ENCODE peak calls at places on chromosomes 7 and 10, in eight cellular contexts. U is GM23338, N is GM12892, K is suprapubic skin, Y is breast epithelium, I is spleen, H is prostate gland, L is stomach. R is an unnamed sample.

GRCh38 chr10:80517416-80518142 is 20.1 kb upstream of the SH2D4B start:
- DNase-seq in U (no peak), N (no peak), K (no peak), Y (no peak), I (peak), H (no peak), L (no peak), R (no peak)

GRCh38 chr7:107725138-107725740 is 18.7 kb upstream of the CBLL1 start:
- DNase-seq in U (peak), N (peak), K (no peak), Y (no peak), I (no peak), H (peak), L (peak), R (peak)

GRCh38 chr7:40916811-40917210 is 782.0 kb downstream of the SUGCT start:
- DNase-seq in U (no peak), N (no peak), K (no peak), Y (no peak), I (no peak), H (no peak), L (no peak), R (no peak)

GRCh38 chr7:104946338-104946737 is 67.7 kb upstream of the KMT2E start:
- DNase-seq in U (no peak), N (no peak), K (no peak), Y (no peak), I (no peak), H (peak), L (no peak), R (no peak)

GRCh38 chr10:78934994-78935602 is 133.7 kb upstream of the ZMIZ1 start:
- DNase-seq in U (no peak), N (no peak), K (no peak), Y (no peak), I (peak), H (no peak), L (no peak), R (no peak)

GRCh38 chr10:60044221-60044620 is 137.9 kb upstream of the CCDC6 start:
- DNase-seq in U (no peak), N (no peak), K (no peak), Y (no peak), I (no peak), H (no peak), L (no peak), R (no peak)

GRCh38 chr10:98055875-98056516 is 25.6 kb upstream of the CRTAC1 start:
- DNase-seq in U (peak), N (no peak), K (no peak), Y (no peak), I (no peak), H (no peak), L (no peak), R (no peak)

GRCh38 chr7:128735433-128735832 is 3.7 kb upstream of the CALU start:
- DNase-seq in U (no peak), N (no peak), K (no peak), Y (no peak), I (peak), H (no peak), L (no peak), R (no peak)

GRCh38 chr10:32246685-32247084 is 100.3 kb downstream of the EPC1 start:
- DNase-seq in U (no peak), N (no peak), K (no peak), Y (no peak), I (no peak), H (no peak), L (no peak), R (no peak)

GRCh38 chr7:2560175-2560695 is 1.5 kb downstream of the IQCE start:
- DNase-seq in U (no peak), N (no peak), K (no peak), Y (no peak), I (peak), H (no peak), L (no peak), R (no peak)

GRCh38 chr7:143284591-143285453 is at the start of gene TMEM139:
- DNase-seq in U (peak), N (no peak), K (no peak), Y (peak), I (no peak), H (no peak), L (peak), R (peak)

GRCh38 chr7:100539436-100540006 is 518 bp downstream of the AGFG2 start:
- DNase-seq in U (peak), N (no peak), K (no peak), Y (peak), I (no peak), H (no peak), L (no peak), R (no peak)

GRCh38 chr7:66258409-66258808 is 53.3 kb downstream of the TPST1 start:
- DNase-seq in U (peak), N (no peak), K (no peak), Y (no peak), I (no peak), H (no peak), L (no peak), R (no peak)

GRCh38 chr10:17801507-17801906 is 7.6 kb upstream of the MRC1 start:
- DNase-seq in U (peak), N (no peak), K (no peak), Y (no peak), I (no peak), H (no peak), L (no peak), R (no peak)

GRCh38 chr7:116271980-116272886 is 61.9 kb downstream of the TES start:
- DNase-seq in U (no peak), N (no peak), K (no peak), Y (no peak), I (no peak), H (peak), L (no peak), R (peak)
- TF ChIP-seq POLR2AphosphoS5 in U (no peak), N (no peak), K (no peak), Y (peak), I (no peak), H (peak), L (peak), R (peak)

DNA sequence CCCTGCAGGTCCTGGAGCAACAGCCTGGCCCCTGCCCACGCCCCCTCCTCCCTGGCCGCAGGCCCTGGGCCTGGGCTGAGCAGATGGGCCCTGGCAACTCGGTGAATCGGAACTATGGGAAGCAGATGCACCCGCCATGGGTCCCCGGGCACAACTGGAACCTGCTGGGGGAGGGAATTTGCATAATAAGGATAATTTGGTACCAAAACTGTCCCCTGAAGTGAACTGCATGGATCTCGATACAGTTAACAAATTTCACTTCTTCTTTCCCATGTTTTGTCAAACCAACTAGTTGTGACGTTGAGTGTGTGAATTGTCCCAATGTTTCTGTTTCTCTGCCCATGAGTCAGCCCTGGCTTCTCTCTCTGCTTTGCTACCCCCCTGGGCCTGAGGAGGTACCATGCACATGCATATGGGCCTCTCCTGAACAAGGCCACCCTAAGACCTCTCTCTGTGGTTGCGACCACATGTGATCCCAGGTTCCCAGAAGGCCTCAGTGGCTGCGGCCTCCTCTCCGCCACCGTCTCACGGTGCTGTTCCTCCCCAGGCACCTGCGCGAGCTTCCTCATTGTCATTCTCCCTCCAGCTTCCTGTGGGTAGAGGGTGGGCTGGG is 40.2 kb downstream of the FIGNL1 start:
- DNase-seq in U (no peak), N (peak), K (no peak), Y (no peak), I (peak), H (no peak), L (no peak), R (peak)
- TF ChIP-seq POLR2AphosphoS5 in U (no peak), N (no peak), K (no peak), Y (no peak), I (peak), H (no peak), L (no peak), R (no peak)

GRCh38 chr10:3268025-3268424 is 95.4 kb upstream of the PITRM1 start:
- DNase-seq in U (no peak), N (no peak), K (no peak), Y (no peak), I (no peak), H (no peak), L (no peak), R (no peak)

GRCh38 chr10:3272300-3272699 is 99.7 kb upstream of the PITRM1 start:
- DNase-seq in U (peak), N (no peak), K (no peak), Y (no peak), I (no peak), H (no peak), L (no peak), R (no peak)

GRCh38 chr10:3273966-3274365 is 101.4 kb upstream of the PITRM1 start:
- DNase-seq in U (no peak), N (no peak), K (no peak), Y (no peak), I (no peak), H (no peak), L (peak), R (no peak)

GRCh38 chr10:3271385-3272115 is 99.0 kb upstream of the PITRM1 start:
- DNase-seq in U (no peak), N (no peak), K (no peak), Y (no peak), I (no peak), H (no peak), L (no peak), R (no peak)

GRCh38 chr10:3270597-3270996 is 98.0 kb upstream of the PITRM1 start:
- DNase-seq in U (no peak), N (no peak), K (no peak), Y (no peak), I (no peak), H (no peak), L (no peak), R (no peak)
- TF ChIP-seq POLR2AphosphoS5 in U (no peak), N (no peak), K (no peak), Y (no peak), I (no peak), H (no peak), L (no peak), R (no peak)

DNA sequence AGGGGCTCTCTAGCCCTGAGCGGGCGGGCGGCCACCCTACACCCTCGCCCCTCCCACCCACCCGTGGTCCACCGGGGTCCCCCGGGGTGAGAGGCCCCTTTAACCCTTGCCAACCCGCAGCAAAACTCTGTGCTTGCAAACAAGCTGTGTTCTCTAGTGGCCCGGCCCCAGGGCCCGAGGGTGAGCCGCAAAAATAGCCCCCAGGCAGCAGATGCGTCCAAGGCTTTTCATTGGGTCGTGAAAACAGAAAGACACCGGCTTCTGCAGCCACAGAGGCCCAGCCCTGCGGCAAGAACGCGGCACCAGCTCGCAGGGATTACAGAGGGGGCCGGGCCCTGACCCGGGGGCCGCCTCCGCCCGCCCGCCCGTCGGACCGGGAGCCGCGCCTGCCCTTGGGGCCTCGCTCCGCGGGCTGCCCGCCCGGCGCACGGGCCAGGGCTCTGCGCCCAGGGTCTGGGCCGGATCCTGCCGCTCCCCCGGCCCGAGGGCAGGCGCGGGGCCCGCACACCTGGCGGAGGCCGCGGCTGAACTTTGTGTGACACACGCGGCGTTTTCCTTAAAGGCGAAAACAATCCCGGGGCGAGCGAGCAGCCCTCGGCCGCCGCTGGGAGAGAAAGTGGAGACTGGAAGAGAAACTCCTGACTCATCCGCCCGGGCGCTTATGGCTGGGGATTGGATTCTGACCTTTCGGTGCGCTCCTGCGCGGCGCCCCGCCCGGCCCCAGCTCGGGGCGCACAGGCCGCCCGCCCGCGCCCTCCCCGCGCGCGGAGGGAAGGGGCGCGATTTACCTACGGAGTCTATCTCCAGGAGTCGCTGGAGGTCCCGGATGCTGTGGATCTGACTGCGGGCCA is 2.8 kb downstream of the PDGFA start:
- DNase-seq in U (peak), N (no peak), K (no peak), Y (no peak), I (no peak), H (no peak), L (peak), R (peak)
- TF ChIP-seq POLR2AphosphoS5 in U (no peak), N (no peak), K (no peak), Y (no peak), I (no peak), H (no peak), L (no peak), R (no peak)

GRCh38 chr7:76071316-76072242 is 23.7 kb downstream of the MDH2 start:
- DNase-seq in U (no peak), N (no peak), K (no peak), Y (no peak), I (no peak), H (no peak), L (no peak), R (peak)
- TF ChIP-seq POLR2AphosphoS5 in U (no peak), N (no peak), K (no peak), Y (no peak), I (no peak), H (no peak), L (no peak), R (no peak)

DNA sequence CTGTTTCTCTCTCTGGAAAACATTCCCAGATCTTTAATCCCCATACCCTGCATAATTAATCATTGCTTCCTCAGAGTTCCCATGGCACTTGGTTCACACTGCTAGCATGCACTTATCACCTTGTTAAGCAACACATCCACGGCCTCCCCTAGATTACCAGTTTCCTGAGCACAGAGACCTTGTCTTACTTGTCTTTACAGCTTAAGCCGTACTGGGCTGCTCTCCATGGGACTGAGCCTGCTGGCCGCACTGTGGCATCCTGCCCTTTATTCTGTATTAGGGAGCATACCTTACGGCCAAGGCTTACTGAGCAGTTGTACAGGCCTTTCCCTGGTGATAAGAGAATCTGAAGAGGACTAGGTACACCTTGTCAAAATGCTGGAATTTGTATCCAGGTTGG is 190.2 kb downstream of the REEP3 start:
- DNase-seq in U (peak), N (no peak), K (no peak), Y (no peak), I (no peak), H (peak), L (peak), R (no peak)
- TF ChIP-seq POLR2AphosphoS5 in U (no peak), N (no peak), K (no peak), Y (no peak), I (no peak), H (peak), L (peak), R (no peak)

GRCh38 chr7:135939268-135939667 is 37.9 kb downstream of the MTPN start:
- DNase-seq in U (peak), N (no peak), K (no peak), Y (no peak), I (no peak), H (no peak), L (no peak), R (no peak)
- TF ChIP-seq POLR2AphosphoS5 in U (no peak), N (no peak), K (no peak), Y (no peak), I (no peak), H (no peak), L (no peak), R (no peak)

DNA sequence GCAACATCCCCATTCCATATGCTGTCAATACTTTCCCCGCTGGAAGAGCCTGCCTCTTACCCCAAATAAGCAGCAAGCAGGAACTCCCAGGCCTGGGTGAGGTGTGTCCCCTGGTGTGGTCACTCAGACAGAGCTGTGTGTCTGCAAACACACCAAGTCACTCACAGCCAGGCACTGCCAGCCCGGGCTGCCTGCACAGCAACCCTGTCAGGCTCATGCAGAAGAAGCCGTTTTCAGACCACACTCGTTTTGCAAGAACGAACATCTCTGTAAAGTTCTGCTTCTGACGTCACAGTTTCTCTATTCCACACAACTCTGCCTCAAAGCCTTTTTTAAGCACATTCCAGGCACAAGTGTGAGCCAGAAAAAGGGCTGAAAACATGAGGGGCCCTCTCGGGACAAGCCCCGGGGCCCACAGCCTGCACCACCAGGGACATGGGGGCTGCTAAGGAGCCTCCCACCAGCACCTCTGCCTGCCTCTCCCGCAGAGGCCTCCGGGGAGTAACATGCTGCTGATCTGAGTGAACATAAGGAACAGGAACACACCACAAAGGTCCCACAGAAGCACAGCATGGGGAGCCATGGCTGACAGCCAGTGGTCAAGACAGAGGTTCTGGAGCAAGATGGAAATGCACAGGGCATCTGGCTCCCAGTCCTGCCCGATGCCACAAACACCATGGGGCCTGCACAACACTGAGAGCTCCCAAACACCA is 11.4 kb downstream of the PTPRN2 start:
- DNase-seq in U (no peak), N (no peak), K (no peak), Y (no peak), I (peak), H (peak), L (peak), R (no peak)
- TF ChIP-seq POLR2AphosphoS5 in U (no peak), N (no peak), K (no peak), Y (no peak), I (no peak), H (no peak), L (no peak), R (no peak)

GRCh38 chr7:155644178-155644970 is at the start of gene RBM33:
- DNase-seq in U (peak), N (peak), K (peak), Y (peak), I (peak), H (peak), L (peak), R (peak)
- TF ChIP-seq POLR2AphosphoS5 in U (peak), N (peak), K (no peak), Y (peak), I (peak), H (peak), L (peak), R (no peak)

GRCh38 chr7:95660023-95660434 is 63.7 kb upstream of the PDK4 start:
- DNase-seq in U (no peak), N (no peak), K (no peak), Y (no peak), I (no peak), H (peak), L (no peak), R (peak)
- TF ChIP-seq POLR2AphosphoS5 in U (no peak), N (no peak), K (no peak), Y (peak), I (no peak), H (peak), L (peak), R (peak)